ENCODE peak calls at places on chromosomes 3 and 15, in seven cellular contexts. B, Z, E, F, W, A and I are unnamed samples.

GRCh38 chr3:46361408-46362283 is 7.7 kb downstream of the CCR2 start:
- DNase-seq in B (no peak), Z (no peak), E (no peak), F (no peak), W (no peak), A (no peak), I (no peak)

GRCh38 chr15:25391971-25392733 is 46.7 kb downstream of the UBE3A start:
- DNase-seq in B (no peak), Z (no peak), E (no peak), F (no peak), W (no peak), A (no peak), I (no peak)

GRCh38 chr3:182793663-182794454 is 555 bp downstream of the ATP11B start:
- DNase-seq in B (peak), Z (peak), E (peak), F (no peak), W (no peak), A (peak), I (peak)

GRCh38 chr3:69892706-69893105 is 106.8 kb upstream of the SAMMSON start:
- DNase-seq in B (no peak), Z (no peak), E (no peak), F (no peak), W (no peak), A (no peak), I (no peak)

GRCh38 chr15:75861750-75862402 is 18.6 kb downstream of the UBE2Q2 start:
- DNase-seq in B (no peak), Z (no peak), E (no peak), F (no peak), W (no peak), A (no peak), I (no peak)

GRCh38 chr3:15405448-15406050 is 21.8 kb downstream of the METTL6 start:
- DNase-seq in B (peak), Z (no peak), E (peak), F (peak), W (no peak), A (peak), I (peak)

GRCh38 chr3:119352863-119353527 is 58.8 kb downstream of the ARHGAP31 start:
- DNase-seq in B (no peak), Z (no peak), E (peak), F (peak), W (no peak), A (no peak), I (peak)

GRCh38 chr15:61685971-61686370 is 374.3 kb downstream of the VPS13C start:
- DNase-seq in B (no peak), Z (no peak), E (no peak), F (no peak), W (no peak), A (no peak), I (no peak)

GRCh38 chr3:14441240-14441919 is 39.0 kb downstream of the SLC6A6 start:
- DNase-seq in B (no peak), Z (no peak), E (no peak), F (no peak), W (no peak), A (no peak), I (peak)

GRCh38 chr3:47781326-47781684 is 388 bp downstream of the SMARCC1 start:
- DNase-seq in B (peak), Z (peak), E (no peak), F (no peak), W (no peak), A (peak), I (no peak)

GRCh38 chr15:43243246-43243645 is 22.4 kb upstream of the EPB42 start:
- DNase-seq in B (no peak), Z (no peak), E (no peak), F (no peak), W (no peak), A (no peak), I (no peak)

GRCh38 chr3:111621535-111621934 is 26.4 kb upstream of the ZBED2 start:
- DNase-seq in B (peak), Z (peak), E (peak), F (peak), W (no peak), A (peak), I (peak)

GRCh38 chr3:183134844-183135243 is 27.7 kb downstream of the LAMP3 start:
- DNase-seq in B (no peak), Z (no peak), E (no peak), F (no peak), W (no peak), A (no peak), I (no peak)

GRCh38 chr3:195394024-195394423 is 48.8 kb downstream of the ACAP2 start:
- DNase-seq in B (no peak), Z (no peak), E (no peak), F (no peak), W (no peak), A (no peak), I (no peak)

GRCh38 chr3:195385526-195385925 is 57.3 kb downstream of the ACAP2 start:
- DNase-seq in B (no peak), Z (no peak), E (no peak), F (no peak), W (no peak), A (no peak), I (peak)

GRCh38 chr3:195384952-195385351 is 57.9 kb downstream of the ACAP2 start:
- DNase-seq in B (no peak), Z (no peak), E (no peak), F (no peak), W (no peak), A (no peak), I (no peak)

GRCh38 chr3:195386739-195387138 is 56.1 kb downstream of the ACAP2 start:
- DNase-seq in B (no peak), Z (no peak), E (no peak), F (no peak), W (no peak), A (no peak), I (no peak)

GRCh38 chr3:195388380-195388779 is 54.4 kb downstream of the ACAP2 start:
- DNase-seq in B (no peak), Z (no peak), E (peak), F (no peak), W (no peak), A (no peak), I (no peak)
- TF ChIP-seq POLR2AphosphoS5 in B (no peak), Z (no peak), E (no peak), F (no peak), W (no peak), A (no peak), I (no peak)

GRCh38 chr3:196662033-196662432 is 22.5 kb downstream of the NRROS start:
- DNase-seq in B (no peak), Z (no peak), E (no peak), F (no peak), W (no peak), A (no peak), I (no peak)

GRCh38 chr3:196667056-196667844 is 27.8 kb downstream of the NRROS start:
- DNase-seq in B (no peak), Z (no peak), E (no peak), F (no peak), W (no peak), A (no peak), I (no peak)

GRCh38 chr3:196670335-196670734 is 30.8 kb downstream of the NRROS start:
- DNase-seq in B (no peak), Z (no peak), E (no peak), F (no peak), W (no peak), A (no peak), I (peak)

GRCh38 chr3:196662711-196663571 is 23.4 kb downstream of the NRROS start:
- DNase-seq in B (peak), Z (no peak), E (no peak), F (no peak), W (no peak), A (no peak), I (no peak)

GRCh38 chr3:196666001-196666867 is 26.7 kb downstream of the NRROS start:
- DNase-seq in B (no peak), Z (peak), E (peak), F (no peak), W (no peak), A (no peak), I (no peak)
- TF ChIP-seq MAX in B (no peak), Z (peak), E (no peak), F (no peak), W (no peak), A (no peak), I (no peak)

DNA sequence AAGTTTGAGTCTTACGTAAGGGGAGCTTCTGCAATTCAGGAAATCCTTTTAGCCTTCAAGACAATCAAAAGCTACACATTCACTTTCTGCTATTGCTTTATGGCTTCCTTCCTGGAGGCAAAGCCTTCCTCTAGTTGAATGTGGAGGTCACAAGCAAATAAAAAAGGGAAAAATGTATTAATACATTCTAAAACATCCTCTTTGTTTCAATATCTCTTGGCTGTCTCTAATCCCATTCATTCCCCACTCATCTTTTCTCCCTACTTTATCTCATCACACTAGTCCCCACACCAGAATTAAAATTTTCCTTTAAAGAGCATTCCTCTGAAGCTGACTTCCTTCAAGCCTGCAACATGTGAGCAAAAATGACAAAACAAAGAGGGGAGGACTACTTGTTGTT is 186.7 kb downstream of the CPNE4 start:
- DNase-seq in B (no peak), Z (no peak), E (no peak), F (no peak), W (no peak), A (no peak), I (peak)
- TF ChIP-seq POLR2AphosphoS5 in B (no peak), Z (no peak), E (no peak), F (no peak), W (no peak), A (no peak), I (no peak)

DNA sequence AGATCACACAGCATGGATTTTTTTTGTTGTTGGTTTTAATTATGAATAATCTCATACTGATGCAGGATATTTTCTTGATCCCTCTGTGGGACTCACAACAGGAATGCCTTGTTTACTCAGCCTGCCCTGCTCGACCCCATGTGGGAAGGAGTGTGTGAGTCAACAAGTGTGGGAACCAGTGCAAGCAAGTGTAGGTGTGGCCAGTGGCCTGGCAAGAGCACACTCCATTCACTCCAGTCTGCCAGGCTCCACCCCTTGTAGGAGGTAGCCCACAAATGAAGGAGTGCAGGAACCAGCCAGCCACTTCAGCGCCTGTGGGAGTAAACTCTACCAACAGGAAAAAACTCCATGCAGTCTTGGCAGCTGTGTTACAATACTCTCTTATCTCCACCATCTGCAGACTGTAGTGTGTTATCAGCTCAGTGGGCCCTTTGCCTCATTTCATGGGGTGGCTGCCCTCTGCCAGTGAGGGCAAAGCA is 393.6 kb downstream of the OTOL1 start:
- DNase-seq in B (no peak), Z (no peak), E (no peak), F (peak), W (no peak), A (no peak), I (peak)
- TF ChIP-seq MAX in B (no peak), Z (no peak), E (no peak), F (no peak), W (no peak), A (no peak), I (no peak)

DNA sequence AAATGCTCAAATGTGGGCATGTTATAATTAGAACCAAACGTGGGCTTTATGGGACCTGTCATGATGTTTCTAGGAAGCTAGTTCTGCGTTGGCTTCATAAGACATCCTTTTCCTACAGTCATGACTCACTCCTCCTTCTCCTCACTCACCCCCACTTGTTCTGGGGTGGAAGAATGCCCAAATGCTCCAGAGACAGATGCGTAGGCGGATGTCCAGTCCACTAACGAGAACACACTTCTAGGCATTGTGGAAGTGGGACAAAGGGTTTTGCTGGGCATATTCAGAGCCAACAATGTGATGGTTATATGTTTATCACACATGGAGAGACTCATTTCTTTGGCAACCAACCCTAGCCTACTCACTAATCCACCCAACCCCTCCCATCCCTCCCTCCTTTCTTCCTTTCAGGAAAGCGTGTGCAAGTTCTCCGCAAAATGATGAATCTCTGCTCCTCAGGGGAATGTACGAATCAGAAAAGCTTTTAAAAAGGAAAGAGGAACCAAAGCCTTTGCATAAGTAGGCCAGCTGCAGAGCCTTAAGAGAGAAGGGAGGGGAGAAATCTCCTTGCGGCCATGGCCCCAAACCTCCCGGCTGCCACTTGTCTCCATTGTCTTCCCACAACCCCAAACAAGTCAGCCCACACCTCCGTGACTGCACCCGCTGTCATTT is 123.0 kb upstream of the SPRED1 start:
- DNase-seq in B (peak), Z (no peak), E (no peak), F (no peak), W (peak), A (peak), I (peak)
- TF ChIP-seq POLR2AphosphoS5 in B (no peak), Z (no peak), E (no peak), F (no peak), W (peak), A (peak), I (no peak)